ENCODE peak calls at places on chromosomes 5 and 9, in nine cellular contexts. One of them, this sample, is unnamed.

GRCh38 chr9:93684161-93684765 is 107.9 kb downstream of the PHF2 start:
- DNase-seq in neural crest cell: no peak
- DNase-seq in A549: no peak
- DNase-seq in chondrocyte: peak
- DNase-seq in DMS153: no peak
- DNase-seq in stimulated activated naive B cell treated with anti-CD40 and anti-IgM and Interleukin-4, amounts not matched to agents 10 μg/mL and 1 μg/mL and 100 μg/mL, for 72 hours: no peak
- DNase-seq in iPS-NIHi11: peak
- DNase-seq in type B pancreatic cell: peak
- DNase-seq in DMS53: no peak
- DNase-seq in this sample: no peak

GRCh38 chr9:95316794-95317118 is 753 bp downstream of the FANCC start:
- DNase-seq in neural crest cell: peak
- DNase-seq in A549: peak
- DNase-seq in chondrocyte: no peak
- DNase-seq in DMS153: peak
- DNase-seq in stimulated activated naive B cell treated with anti-CD40 and anti-IgM and Interleukin-4, amounts not matched to agents 10 μg/mL and 1 μg/mL and 100 μg/mL, for 72 hours: no peak
- DNase-seq in iPS-NIHi11: peak
- DNase-seq in type B pancreatic cell: peak
- DNase-seq in DMS53: peak
- DNase-seq in this sample: peak

GRCh38 chr5:110288766-110289165 is 437.7 kb downstream of the TMEM232 start:
- DNase-seq in neural crest cell: no peak
- DNase-seq in A549: no peak
- DNase-seq in chondrocyte: no peak
- DNase-seq in DMS153: no peak
- DNase-seq in stimulated activated naive B cell treated with anti-CD40 and anti-IgM and Interleukin-4, amounts not matched to agents 10 μg/mL and 1 μg/mL and 100 μg/mL, for 72 hours: no peak
- DNase-seq in iPS-NIHi11: no peak
- DNase-seq in type B pancreatic cell: no peak
- DNase-seq in DMS53: no peak
- DNase-seq in this sample: no peak

GRCh38 chr5:101424530-101425175 is 521.6 kb upstream of the ST8SIA4 start:
- DNase-seq in neural crest cell: no peak
- DNase-seq in A549: peak
- DNase-seq in chondrocyte: no peak
- DNase-seq in DMS153: peak
- DNase-seq in stimulated activated naive B cell treated with anti-CD40 and anti-IgM and Interleukin-4, amounts not matched to agents 10 μg/mL and 1 μg/mL and 100 μg/mL, for 72 hours: no peak
- DNase-seq in iPS-NIHi11: no peak
- DNase-seq in type B pancreatic cell: no peak
- DNase-seq in DMS53: peak
- DNase-seq in this sample: no peak

GRCh38 chr5:395156-395920 is 47.6 kb upstream of the EXOC3 start:
- DNase-seq in neural crest cell: no peak
- DNase-seq in A549: no peak
- DNase-seq in chondrocyte: peak
- DNase-seq in DMS153: no peak
- DNase-seq in stimulated activated naive B cell treated with anti-CD40 and anti-IgM and Interleukin-4, amounts not matched to agents 10 μg/mL and 1 μg/mL and 100 μg/mL, for 72 hours: no peak
- DNase-seq in iPS-NIHi11: no peak
- DNase-seq in type B pancreatic cell: peak
- DNase-seq in DMS53: peak
- DNase-seq in this sample: peak

GRCh38 chr9:87512321-87512720 is 14.7 kb downstream of the DAPK1 start:
- DNase-seq in neural crest cell: no peak
- DNase-seq in A549: no peak
- DNase-seq in chondrocyte: no peak
- DNase-seq in DMS153: no peak
- DNase-seq in stimulated activated naive B cell treated with anti-CD40 and anti-IgM and Interleukin-4, amounts not matched to agents 10 μg/mL and 1 μg/mL and 100 μg/mL, for 72 hours: no peak
- DNase-seq in iPS-NIHi11: no peak
- DNase-seq in type B pancreatic cell: no peak
- DNase-seq in DMS53: no peak
- DNase-seq in this sample: no peak

GRCh38 chr5:140372971-140373487 is 13.0 kb downstream of the SLC4A9 start:
- DNase-seq in neural crest cell: peak
- DNase-seq in A549: peak
- DNase-seq in chondrocyte: no peak
- DNase-seq in DMS153: peak
- DNase-seq in stimulated activated naive B cell treated with anti-CD40 and anti-IgM and Interleukin-4, amounts not matched to agents 10 μg/mL and 1 μg/mL and 100 μg/mL, for 72 hours: peak
- DNase-seq in iPS-NIHi11: peak
- DNase-seq in type B pancreatic cell: no peak
- DNase-seq in DMS53: peak
- DNase-seq in this sample: peak

GRCh38 chr5:169335806-169336205 is 34.9 kb upstream of the SLIT3 start:
- DNase-seq in neural crest cell: no peak
- DNase-seq in A549: no peak
- DNase-seq in chondrocyte: no peak
- DNase-seq in DMS153: no peak
- DNase-seq in stimulated activated naive B cell treated with anti-CD40 and anti-IgM and Interleukin-4, amounts not matched to agents 10 μg/mL and 1 μg/mL and 100 μg/mL, for 72 hours: no peak
- DNase-seq in iPS-NIHi11: no peak
- DNase-seq in type B pancreatic cell: no peak
- DNase-seq in DMS53: no peak
- DNase-seq in this sample: no peak

GRCh38 chr9:115170674-115171073 is 52.7 kb upstream of the TNC start:
- DNase-seq in neural crest cell: no peak
- DNase-seq in A549: peak
- DNase-seq in chondrocyte: no peak
- DNase-seq in DMS153: no peak
- DNase-seq in stimulated activated naive B cell treated with anti-CD40 and anti-IgM and Interleukin-4, amounts not matched to agents 10 μg/mL and 1 μg/mL and 100 μg/mL, for 72 hours: no peak
- DNase-seq in iPS-NIHi11: no peak
- DNase-seq in type B pancreatic cell: no peak
- DNase-seq in DMS53: no peak
- DNase-seq in this sample: peak

GRCh38 chr5:169494383-169495251 is 89.0 kb upstream of the SPDL1 start:
- DNase-seq in neural crest cell: no peak
- DNase-seq in A549: no peak
- DNase-seq in chondrocyte: no peak
- DNase-seq in DMS153: no peak
- DNase-seq in stimulated activated naive B cell treated with anti-CD40 and anti-IgM and Interleukin-4, amounts not matched to agents 10 μg/mL and 1 μg/mL and 100 μg/mL, for 72 hours: no peak
- DNase-seq in iPS-NIHi11: no peak
- DNase-seq in type B pancreatic cell: no peak
- DNase-seq in DMS53: no peak
- DNase-seq in this sample: no peak

GRCh38 chr5:161925960-161926359 is 78.0 kb downstream of the GABRA1 start:
- DNase-seq in neural crest cell: no peak
- DNase-seq in A549: no peak
- DNase-seq in chondrocyte: no peak
- DNase-seq in DMS153: no peak
- DNase-seq in stimulated activated naive B cell treated with anti-CD40 and anti-IgM and Interleukin-4, amounts not matched to agents 10 μg/mL and 1 μg/mL and 100 μg/mL, for 72 hours: no peak
- DNase-seq in iPS-NIHi11: no peak
- DNase-seq in type B pancreatic cell: no peak
- DNase-seq in DMS53: peak
- DNase-seq in this sample: peak

GRCh38 chr9:117704024-117704575 is at the start of gene TLR4:
- DNase-seq in neural crest cell: peak
- DNase-seq in A549: no peak
- DNase-seq in chondrocyte: peak
- DNase-seq in DMS153: peak
- DNase-seq in stimulated activated naive B cell treated with anti-CD40 and anti-IgM and Interleukin-4, amounts not matched to agents 10 μg/mL and 1 μg/mL and 100 μg/mL, for 72 hours: peak
- DNase-seq in iPS-NIHi11: no peak
- DNase-seq in type B pancreatic cell: no peak
- DNase-seq in DMS53: no peak
- DNase-seq in this sample: peak

GRCh38 chr5:39775458-39776365 is 350.9 kb upstream of the DAB2 start:
- DNase-seq in neural crest cell: no peak
- DNase-seq in A549: peak
- DNase-seq in chondrocyte: no peak
- DNase-seq in DMS153: no peak
- DNase-seq in stimulated activated naive B cell treated with anti-CD40 and anti-IgM and Interleukin-4, amounts not matched to agents 10 μg/mL and 1 μg/mL and 100 μg/mL, for 72 hours: no peak
- DNase-seq in iPS-NIHi11: no peak
- DNase-seq in type B pancreatic cell: no peak
- DNase-seq in DMS53: peak
- DNase-seq in this sample: no peak

GRCh38 chr5:2627867-2628266 is 123.6 kb downstream of the IRX2 start:
- DNase-seq in neural crest cell: no peak
- DNase-seq in A549: no peak
- DNase-seq in chondrocyte: peak
- DNase-seq in DMS153: no peak
- DNase-seq in stimulated activated naive B cell treated with anti-CD40 and anti-IgM and Interleukin-4, amounts not matched to agents 10 μg/mL and 1 μg/mL and 100 μg/mL, for 72 hours: no peak
- DNase-seq in iPS-NIHi11: no peak
- DNase-seq in type B pancreatic cell: no peak
- DNase-seq in DMS53: no peak
- DNase-seq in this sample: no peak

GRCh38 chr9:94168203-94169000 is 84.1 kb downstream of the PTPDC1 start:
- DNase-seq in neural crest cell: no peak
- DNase-seq in A549: no peak
- DNase-seq in chondrocyte: no peak
- DNase-seq in DMS153: no peak
- DNase-seq in stimulated activated naive B cell treated with anti-CD40 and anti-IgM and Interleukin-4, amounts not matched to agents 10 μg/mL and 1 μg/mL and 100 μg/mL, for 72 hours: no peak
- DNase-seq in iPS-NIHi11: no peak
- DNase-seq in type B pancreatic cell: no peak
- DNase-seq in DMS53: no peak
- DNase-seq in this sample: no peak

GRCh38 chr5:71884926-71885325 is 165.9 kb downstream of the CARTPT start:
- DNase-seq in neural crest cell: no peak
- DNase-seq in A549: no peak
- DNase-seq in chondrocyte: no peak
- DNase-seq in DMS153: no peak
- DNase-seq in stimulated activated naive B cell treated with anti-CD40 and anti-IgM and Interleukin-4, amounts not matched to agents 10 μg/mL and 1 μg/mL and 100 μg/mL, for 72 hours: no peak
- DNase-seq in iPS-NIHi11: no peak
- DNase-seq in type B pancreatic cell: no peak
- DNase-seq in DMS53: no peak
- DNase-seq in this sample: no peak

GRCh38 chr9:120480707-120481106 is 99.3 kb downstream of the CDK5RAP2 start:
- DNase-seq in neural crest cell: no peak
- DNase-seq in A549: no peak
- DNase-seq in chondrocyte: no peak
- DNase-seq in DMS153: peak
- DNase-seq in stimulated activated naive B cell treated with anti-CD40 and anti-IgM and Interleukin-4, amounts not matched to agents 10 μg/mL and 1 μg/mL and 100 μg/mL, for 72 hours: no peak
- DNase-seq in iPS-NIHi11: no peak
- DNase-seq in type B pancreatic cell: no peak
- DNase-seq in DMS53: peak
- DNase-seq in this sample: no peak

GRCh38 chr5:141001466-141001853 is 35.2 kb downstream of the PCDHAC2 start:
- DNase-seq in neural crest cell: no peak
- DNase-seq in A549: peak
- DNase-seq in chondrocyte: no peak
- DNase-seq in DMS153: peak
- DNase-seq in stimulated activated naive B cell treated with anti-CD40 and anti-IgM and Interleukin-4, amounts not matched to agents 10 μg/mL and 1 μg/mL and 100 μg/mL, for 72 hours: no peak
- DNase-seq in iPS-NIHi11: peak
- DNase-seq in type B pancreatic cell: no peak
- DNase-seq in DMS53: peak
- DNase-seq in this sample: peak